ENCODE peak calls at places on chromosomes 7 and 10, in ten cellular contexts. I is right lobe of liver, E is esophagus squamous epithelium, A is WERI-Rb-1, Q is AG04450, B is cardiac muscle cell, X is choroid plexus epithelial cell, T is HFF-Myc, P is IMR-90, V is body of pancreas. L is an unnamed sample.

GRCh38 chr7:130365511-130366441 is 14.5 kb upstream of the CPA1 start:
- DNase-seq in P (peak), X (peak), V (peak), I (peak), E (no peak), A (peak), Q (peak), B (no peak), T (peak), L (peak)

GRCh38 chr10:105837951-105838350 is 1196.9 kb downstream of the SORCS3 start:
- DNase-seq in E (no peak), T (no peak), V (no peak), A (no peak), X (peak), P (no peak), I (no peak), B (no peak), Q (no peak), L (peak)

GRCh38 chr10:14674376-14675050 is 100.2 kb downstream of the FAM107B start:
- DNase-seq in B (no peak), Q (no peak), I (no peak), A (no peak), E (no peak), T (no peak), P (no peak), X (no peak), V (peak), L (no peak)

GRCh38 chr7:149776305-149776704 is 2.9 kb upstream of the ZNF467 start:
- DNase-seq in I (peak), T (no peak), V (peak), X (no peak), P (peak), B (peak), A (no peak), E (no peak), Q (no peak), L (no peak)

GRCh38 chr10:77131214-77131613 is 506.4 kb downstream of the KCNMA1 start:
- DNase-seq in X (peak), P (peak), Q (no peak), T (no peak), I (no peak), E (no peak), A (no peak), V (no peak), B (no peak), L (no peak)

GRCh38 chr7:44372560-44373417 is 47.4 kb upstream of the CAMK2B start:
- DNase-seq in B (no peak), V (no peak), X (peak), Q (no peak), A (no peak), P (no peak), E (no peak), T (no peak), I (no peak), L (no peak)

GRCh38 chr10:25899304-25899703 is 34.7 kb upstream of the MYO3A start:
- DNase-seq in I (no peak), T (no peak), A (no peak), Q (no peak), V (no peak), E (no peak), B (no peak), X (no peak), P (no peak), L (no peak)

GRCh38 chr7:44891372-44891771 is 6.0 kb upstream of the PURB start:
- DNase-seq in B (no peak), T (no peak), E (no peak), Q (no peak), A (no peak), P (no peak), I (no peak), V (no peak), X (no peak), L (no peak)

GRCh38 chr10:22319559-22320558 is 1.0 kb upstream of the BMI1 start:
- DNase-seq in I (no peak), V (no peak), A (no peak), E (no peak), B (no peak), P (no peak), T (no peak), X (peak), Q (no peak), L (no peak)

GRCh38 chr7:92576296-92576695 is 13.9 kb downstream of the FAM133B start:
- DNase-seq in Q (no peak), B (no peak), T (no peak), V (no peak), A (no peak), I (no peak), P (no peak), E (no peak), X (no peak), L (no peak)

GRCh38 chr7:17298840-17299476 is 506 bp downstream of the AHR start:
- DNase-seq in A (peak), Q (no peak), T (no peak), E (no peak), I (peak), V (peak), B (peak), X (no peak), P (peak), L (no peak)

GRCh38 chr7:85343484-85343883 is 156.6 kb upstream of the SEMA3D start:
- DNase-seq in V (no peak), I (no peak), P (no peak), Q (no peak), T (no peak), X (no peak), E (no peak), B (no peak), A (no peak), L (no peak)
- H3K4me3 ChIP-seq in V (no peak), I (no peak), P (no peak), Q (no peak), T (no peak), X (no peak), E (no peak), B (no peak), A (no peak), L (no peak)

GRCh38 chr7:53214463-53214862 is 179.0 kb downstream of the POM121L12 start:
- DNase-seq in X (peak), I (no peak), A (no peak), P (no peak), Q (no peak), T (no peak), B (no peak), E (no peak), V (no peak), L (no peak)

DNA sequence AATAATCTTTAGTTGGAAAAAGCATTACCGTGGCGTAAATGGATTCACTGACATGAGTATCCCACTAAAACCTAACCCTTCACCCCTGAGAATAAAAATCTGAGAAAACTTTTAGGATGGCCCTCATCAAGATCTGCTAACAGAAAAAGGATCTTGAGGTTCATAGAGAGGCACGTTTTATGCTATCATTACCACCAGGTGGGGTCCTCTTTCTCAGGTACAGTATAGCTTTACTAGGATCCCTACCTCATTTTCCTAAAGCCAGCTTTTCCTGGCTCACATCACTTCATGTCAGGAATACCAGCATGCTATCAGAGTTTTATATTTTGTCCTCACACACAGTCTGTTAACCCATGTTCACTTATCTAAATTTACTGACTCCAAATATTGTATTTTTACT is 173.7 kb downstream of the POM121L12 start:
- DNase-seq in E (no peak), Q (no peak), B (no peak), T (no peak), A (no peak), X (no peak), V (no peak), I (no peak), P (no peak), L (no peak)
- TF ChIP-seq CTCF in E (no peak), Q (no peak), B (no peak), T (no peak), A (peak), X (no peak), V (no peak), I (no peak), P (no peak), L (no peak)

GRCh38 chr7:2521952-2522591 is 2.5 kb downstream of the LFNG start:
- DNase-seq in P (no peak), E (no peak), T (no peak), A (no peak), X (no peak), Q (no peak), V (peak), I (no peak), B (no peak), L (no peak)

GRCh38 chr7:2521341-2521745 is 1.8 kb downstream of the LFNG start:
- DNase-seq in V (no peak), X (no peak), I (no peak), A (no peak), T (no peak), B (no peak), Q (no peak), E (no peak), P (no peak), L (no peak)

GRCh38 chr7:2520131-2520807 is 695 bp downstream of the LFNG start:
- DNase-seq in X (no peak), A (peak), T (no peak), B (peak), P (no peak), Q (no peak), E (no peak), V (peak), I (no peak), L (no peak)

GRCh38 chr7:2519119-2519930 is at the start of gene LFNG:
- DNase-seq in I (peak), A (peak), B (peak), T (peak), E (no peak), X (peak), V (peak), Q (peak), P (peak), L (peak)

GRCh38 chr7:2520808-2521146 is 1.2 kb downstream of the LFNG start:
- DNase-seq in X (no peak), B (no peak), E (no peak), T (no peak), A (no peak), P (no peak), V (no peak), I (no peak), Q (no peak), L (no peak)
- H3K4me3 ChIP-seq in X (peak), B (no peak), E (peak), T (peak), A (peak), P (no peak), V (peak), I (peak), Q (peak), L (peak)

DNA sequence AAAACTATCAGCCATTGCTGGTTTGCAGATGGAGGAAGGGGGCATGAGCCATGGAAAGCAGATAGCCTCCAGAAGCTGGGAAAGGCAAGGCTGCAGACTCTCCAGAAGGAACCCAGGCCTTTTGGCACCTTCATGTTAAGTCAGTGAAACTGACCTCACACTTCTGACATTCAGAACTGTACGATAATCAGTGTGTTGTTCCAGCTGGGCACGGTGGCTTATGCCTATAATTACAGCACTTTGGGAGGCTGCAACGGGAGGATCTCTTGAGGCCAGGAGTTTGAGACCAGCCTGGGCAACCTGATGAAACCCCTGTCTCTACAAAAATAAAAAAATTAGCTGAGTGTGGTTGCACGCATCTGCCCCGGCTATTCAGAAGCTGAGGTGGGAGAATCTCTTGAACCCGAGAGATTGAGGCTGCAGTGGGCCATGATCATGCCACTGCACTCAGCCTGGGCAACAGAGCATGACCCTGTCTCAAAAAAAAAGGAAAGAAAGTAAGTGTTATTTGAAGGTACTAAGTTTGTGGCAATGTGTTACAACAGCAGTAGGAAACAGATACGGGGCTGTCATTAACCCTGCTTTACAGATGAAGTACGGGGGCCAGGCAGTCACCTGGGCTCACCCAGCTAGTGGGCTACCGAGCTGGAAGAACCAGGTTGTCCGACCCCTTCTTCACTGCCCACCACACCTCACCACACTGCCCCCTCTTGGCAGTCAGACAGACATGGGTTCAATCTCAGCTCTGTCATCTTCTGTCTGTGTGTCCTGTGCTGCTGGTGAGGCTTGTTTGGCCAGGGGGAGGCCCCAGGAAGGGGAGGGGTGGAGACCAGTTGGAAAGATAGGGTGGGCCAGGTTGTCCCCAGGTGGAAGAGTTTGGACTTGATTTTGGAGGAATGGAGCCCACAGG is 18.3 kb downstream of the CHST3 start:
- DNase-seq in E (no peak), B (no peak), V (no peak), I (no peak), X (no peak), P (no peak), A (peak), Q (no peak), T (no peak), L (no peak)
- TF ChIP-seq CTCF in E (no peak), B (no peak), V (no peak), I (no peak), X (no peak), P (no peak), A (peak), Q (no peak), T (no peak), L (no peak)

GRCh38 chr10:48684792-48685651 is at the start of gene WDFY4:
- DNase-seq in A (no peak), B (no peak), P (no peak), X (no peak), V (no peak), E (no peak), Q (no peak), I (no peak), T (no peak), L (no peak)
- H3K4me3 ChIP-seq in A (no peak), B (no peak), P (no peak), X (no peak), V (no peak), E (no peak), Q (no peak), I (no peak), T (no peak), L (no peak)

DNA sequence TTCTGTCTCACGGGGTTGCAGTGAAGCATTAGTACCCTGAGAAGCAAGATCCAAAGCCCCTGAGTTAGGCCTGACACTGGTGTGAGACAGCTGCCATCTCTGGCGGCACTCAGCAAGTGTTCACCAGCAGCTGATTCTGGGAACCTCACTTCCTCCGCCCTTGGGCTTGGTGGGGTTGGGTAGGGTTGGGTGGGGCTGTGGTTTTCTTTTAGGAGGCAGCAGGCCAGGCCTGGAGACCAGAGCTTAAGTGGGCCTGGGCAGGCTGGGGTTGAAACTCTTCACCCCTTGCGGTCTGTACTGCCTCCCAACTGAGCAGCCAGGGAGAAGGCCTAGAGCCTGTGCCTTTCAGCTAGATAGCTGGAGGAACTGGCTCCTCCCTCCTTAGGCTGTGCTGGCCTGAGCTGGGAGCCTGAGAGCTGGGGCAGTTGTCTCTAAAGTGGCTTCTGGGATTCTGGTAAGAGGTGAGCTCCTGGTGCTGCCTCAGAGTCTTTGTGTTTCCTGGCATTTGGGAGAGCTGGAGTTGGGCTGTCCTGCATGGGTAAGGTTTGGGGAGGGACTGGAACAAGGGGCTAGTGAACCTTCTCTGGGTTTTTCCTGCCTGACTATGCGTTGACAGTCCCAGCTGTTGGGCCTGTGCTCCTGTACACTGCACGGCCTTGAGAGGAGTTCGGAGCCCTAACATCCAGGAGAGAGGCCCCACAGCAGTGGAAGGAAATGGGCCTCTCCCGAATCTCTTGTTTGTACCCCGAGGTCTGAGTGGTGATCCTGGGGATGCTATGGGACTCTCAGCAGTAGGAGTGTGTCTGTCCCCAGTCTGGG is 5.1 kb downstream of the TSPAN14 start:
- DNase-seq in I (peak), B (no peak), P (no peak), T (peak), V (no peak), E (no peak), Q (no peak), X (peak), A (peak), L (no peak)
- TF ChIP-seq CTCF in I (no peak), B (no peak), P (no peak), T (no peak), V (no peak), E (no peak), Q (no peak), X (no peak), A (no peak), L (peak)

GRCh38 chr7:2104716-2105115 is 128.0 kb downstream of the MAD1L1 start:
- DNase-seq in B (no peak), T (no peak), A (peak), I (no peak), X (no peak), E (no peak), P (no peak), V (no peak), Q (no peak), L (no peak)
- H3K4me3 ChIP-seq in B (no peak), T (no peak), A (no peak), I (no peak), X (no peak), E (no peak), P (no peak), V (no peak), Q (no peak), L (no peak)

GRCh38 chr7:38179719-38180333 is 1.8 kb downstream of the STARD3NL start:
- DNase-seq in T (no peak), E (no peak), A (no peak), V (no peak), P (peak), Q (no peak), B (no peak), I (no peak), X (no peak), L (no peak)

GRCh38 chr7:38181111-38181510 is 3.1 kb downstream of the STARD3NL start:
- DNase-seq in I (no peak), P (no peak), A (no peak), V (no peak), B (no peak), T (no peak), X (no peak), Q (no peak), E (no peak), L (no peak)

GRCh38 chr7:38178004-38178694 is at the start of gene STARD3NL:
- DNase-seq in I (peak), A (peak), P (peak), B (peak), V (peak), Q (peak), E (peak), T (peak), X (peak), L (peak)

GRCh38 chr7:38177621-38178003 is 433 bp upstream of the STARD3NL start:
- DNase-seq in Q (no peak), T (no peak), V (no peak), X (no peak), B (no peak), E (no peak), A (no peak), P (no peak), I (no peak), L (no peak)

DNA sequence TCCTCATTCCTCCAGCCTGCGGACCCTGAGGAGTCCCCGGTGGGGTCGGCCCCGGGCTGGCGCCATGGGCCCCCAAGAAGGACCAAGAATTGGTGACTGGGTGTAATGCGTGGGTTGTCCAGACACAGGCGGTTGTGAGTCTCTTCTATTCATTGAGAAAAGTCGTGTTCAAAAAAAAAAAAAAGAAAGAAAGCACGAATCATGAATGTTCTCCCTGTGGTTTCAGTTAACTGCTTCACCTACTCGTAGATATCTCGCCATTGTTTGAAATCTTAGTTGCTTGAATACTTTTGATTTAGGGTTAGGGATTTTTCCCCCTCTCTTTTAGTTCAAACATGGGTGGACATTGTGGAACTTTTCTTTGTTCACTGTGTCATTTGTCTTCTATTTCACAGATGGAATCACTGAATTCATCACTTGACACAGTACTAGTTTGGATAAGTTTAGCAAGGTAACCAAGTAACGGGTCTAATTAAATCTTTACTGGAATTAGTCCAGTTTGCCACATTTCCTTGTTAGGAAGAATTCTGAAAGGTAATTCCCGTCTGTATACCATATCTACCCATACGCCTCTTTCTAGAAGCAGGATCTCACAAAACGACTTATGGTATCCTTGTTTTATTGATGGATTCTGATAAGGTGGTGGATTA is 775 bp downstream of the STARD3NL start:
- DNase-seq in B (no peak), I (no peak), Q (no peak), T (no peak), E (no peak), A (no peak), X (peak), P (peak), V (no peak), L (no peak)
- TF ChIP-seq CTCF in B (no peak), I (no peak), Q (no peak), T (no peak), E (no peak), A (peak), X (no peak), P (no peak), V (no peak), L (no peak)

GRCh38 chr7:138398857-138399256 is 61.2 kb upstream of the TRIM24 start:
- DNase-seq in Q (no peak), E (no peak), V (no peak), T (no peak), B (no peak), A (no peak), X (no peak), P (no peak), I (no peak), L (no peak)

GRCh38 chr7:138407792-138408191 is 52.3 kb upstream of the TRIM24 start:
- DNase-seq in V (no peak), E (no peak), I (no peak), Q (no peak), P (no peak), T (no peak), A (no peak), X (no peak), B (no peak), L (no peak)

GRCh38 chr7:138400400-138400886 is 59.6 kb upstream of the TRIM24 start:
- DNase-seq in Q (no peak), V (no peak), B (no peak), I (no peak), X (no peak), P (no peak), E (no peak), T (no peak), A (no peak), L (no peak)

GRCh38 chr7:138405496-138405895 is 54.6 kb upstream of the TRIM24 start:
- DNase-seq in P (no peak), T (no peak), V (no peak), Q (no peak), I (no peak), X (no peak), B (no peak), E (no peak), A (no peak), L (no peak)

GRCh38 chr7:138402749-138403148 is 57.3 kb upstream of the TRIM24 start:
- DNase-seq in T (no peak), P (no peak), I (no peak), E (no peak), A (no peak), B (no peak), X (no peak), V (no peak), Q (no peak), L (no peak)
- H3K4me3 ChIP-seq in T (no peak), P (no peak), I (no peak), E (no peak), A (no peak), B (no peak), X (no peak), V (no peak), Q (no peak), L (no peak)

L was measured in astrocyte of the cerebellum.